ENCODE peak calls at places on chromosomes 1 and 21, in five cellular contexts. B, G, C, I and W are unnamed samples.

GRCh38 chr1:150579955-150580642 is 689 bp upstream of the MCL1 start:
- DNase-seq in B (no peak), G (no peak), C (no peak), I (no peak), W (no peak)

GRCh38 chr1:77267035-77267434 is 14.8 kb upstream of the AK5 start:
- DNase-seq in B (no peak), G (no peak), C (no peak), I (no peak), W (no peak)

GRCh38 chr1:17365271-17365670 is 6.7 kb upstream of the PADI6 start:
- DNase-seq in B (no peak), G (no peak), C (no peak), I (no peak), W (no peak)

GRCh38 chr1:110542730-110543129 is 23.8 kb upstream of the KCNA10 start:
- DNase-seq in B (peak), G (peak), C (no peak), I (no peak), W (no peak)

GRCh38 chr1:243264718-243265117 is 8.9 kb downstream of the SDCCAG8 start:
- DNase-seq in B (peak), G (peak), C (no peak), I (peak), W (no peak)

GRCh38 chr1:170660281-170660713 is 3.6 kb upstream of the PRRX1 start:
- DNase-seq in B (no peak), G (no peak), C (no peak), I (no peak), W (no peak)

GRCh38 chr1:216580538-216581057 is 142.6 kb downstream of the ESRRG start:
- DNase-seq in B (no peak), G (no peak), C (no peak), I (peak), W (no peak)

GRCh38 chr1:168751195-168751650 is 22.2 kb upstream of the DPT start:
- DNase-seq in B (no peak), G (peak), C (no peak), I (no peak), W (no peak)

GRCh38 chr1:183198463-183198862 is 12.4 kb downstream of the LAMC2 start:
- DNase-seq in B (peak), G (peak), C (no peak), I (no peak), W (no peak)

GRCh38 chr1:236638935-236639334 is 34.6 kb upstream of the HEATR1 start:
- DNase-seq in B (no peak), G (no peak), C (no peak), I (no peak), W (no peak)

GRCh38 chr1:192732787-192733186 is 76.1 kb upstream of the RGS2 start:
- DNase-seq in B (no peak), G (peak), C (no peak), I (peak), W (no peak)

GRCh38 chr1:211897011-211897410 is 66.4 kb upstream of the LPGAT1 start:
- DNase-seq in B (peak), G (peak), C (no peak), I (no peak), W (no peak)

GRCh38 chr1:27868932-27869718 is 3.2 kb upstream of the THEMIS2 start:
- DNase-seq in B (no peak), G (no peak), C (no peak), I (no peak), W (peak)

GRCh38 chr21:38639782-38640750 is 141.8 kb upstream of the ERG start:
- DNase-seq in B (no peak), G (no peak), C (no peak), I (no peak), W (no peak)

GRCh38 chr1:9145021-9145668 is 16.2 kb upstream of the GPR157 start:
- DNase-seq in B (peak), G (peak), C (peak), I (no peak), W (no peak)

GRCh38 chr1:11456970-11457369 is 22.0 kb upstream of the DISP3 start:
- DNase-seq in B (no peak), G (no peak), C (no peak), I (no peak), W (no peak)

GRCh38 chr1:117093870-117094621 is 27.5 kb downstream of the TRIM45 start:
- DNase-seq in B (peak), G (peak), C (peak), I (peak), W (no peak)

GRCh38 chr1:100350787-100351094 is 1.6 kb upstream of the CDC14A start:
- DNase-seq in B (no peak), G (no peak), C (no peak), I (no peak), W (no peak)

GRCh38 chr1:115469703-115470476 is 131.8 kb upstream of the NGF start:
- DNase-seq in B (peak), G (peak), C (peak), I (peak), W (no peak)

GRCh38 chr1:32234792-32235191 is 12.2 kb upstream of the FAM167B start:
- DNase-seq in B (no peak), G (peak), C (no peak), I (no peak), W (no peak)

GRCh38 chr1:213041443-213041842 is 9.6 kb upstream of the RPS6KC1 start:
- DNase-seq in B (peak), G (no peak), C (no peak), I (no peak), W (no peak)

GRCh38 chr1:31434101-31434871 is 21.3 kb downstream of the SERINC2 start:
- DNase-seq in B (no peak), G (no peak), C (no peak), I (no peak), W (no peak)

GRCh38 chr1:33220701-33221384 is 35.4 kb upstream of the ZNF362 start:
- DNase-seq in B (no peak), G (no peak), C (no peak), I (no peak), W (no peak)

GRCh38 chr21:16192900-16193299 is 463.1 kb downstream of the USP25 start:
- DNase-seq in B (peak), G (peak), C (no peak), I (no peak), W (no peak)

GRCh38 chr1:186683637-186684410 is 3.6 kb upstream of the PTGS2 start:
- DNase-seq in B (no peak), G (no peak), C (no peak), I (no peak), W (no peak)

GRCh38 chr1:74534241-74534640 is 21.8 kb upstream of the LRRC53 start:
- DNase-seq in B (no peak), G (no peak), C (no peak), I (no peak), W (no peak)

GRCh38 chr1:112316254-112316653 is 79.8 kb upstream of the CTTNBP2NL start:
- DNase-seq in B (no peak), G (no peak), C (no peak), I (no peak), W (no peak)

GRCh38 chr21:45267390-45267760 is 20.3 kb downstream of the POFUT2 start:
- DNase-seq in B (no peak), G (no peak), C (no peak), I (no peak), W (no peak)

GRCh38 chr1:217542837-217543236 is 88.1 kb downstream of the GPATCH2 start:
- DNase-seq in B (no peak), G (no peak), C (no peak), I (no peak), W (peak)

GRCh38 chr1:153572569-153573015 is 6.9 kb upstream of the S100A2 start:
- DNase-seq in B (peak), G (peak), C (no peak), I (peak), W (peak)

GRCh38 chr1:8097077-8097799 is 71.1 kb upstream of the ERRFI1 start:
- DNase-seq in B (peak), G (peak), C (no peak), I (no peak), W (peak)

GRCh38 chr1:16172964-16173446 is 17.1 kb upstream of the EPHA2 start:
- DNase-seq in B (peak), G (peak), C (peak), I (no peak), W (no peak)

GRCh38 chr21:32252136-32252535 is 26.7 kb downstream of the MIS18A start:
- DNase-seq in B (no peak), G (no peak), C (no peak), I (no peak), W (no peak)

GRCh38 chr1:93047585-93047984 is 31.5 kb upstream of the MTF2 start:
- DNase-seq in B (no peak), G (no peak), C (no peak), I (no peak), W (no peak)

GRCh38 chr1:108523829-108524228 is 36.1 kb upstream of the EEIG2 start:
- DNase-seq in B (no peak), G (no peak), C (no peak), I (no peak), W (no peak)

GRCh38 chr1:28595412-28596191 is 3.5 kb downstream of the RAB42 start:
- DNase-seq in B (no peak), G (no peak), C (no peak), I (no peak), W (no peak)

GRCh38 chr1:15788624-15789301 is 18.7 kb downstream of the UQCRHL start:
- DNase-seq in B (peak), G (no peak), C (no peak), I (no peak), W (no peak)

GRCh38 chr1:48216276-48216675 is 6.2 kb upstream of the SLC5A9 start:
- DNase-seq in B (no peak), G (no peak), C (no peak), I (no peak), W (no peak)

GRCh38 chr1:95072532-95073419 is at the start of gene ALG14:
- DNase-seq in B (peak), G (peak), C (peak), I (peak), W (peak)
- TF ChIP-seq USF2 in B (no peak), G (no peak), C (no peak), I (no peak), W (no peak)

GRCh38 chr1:41493626-41494350 is 9.3 kb upstream of the EDN2 start:
- DNase-seq in B (no peak), G (no peak), C (peak), I (no peak), W (no peak)

GRCh38 chr1:41490911-41491310 is 6.4 kb upstream of the EDN2 start:
- DNase-seq in B (no peak), G (no peak), C (no peak), I (no peak), W (no peak)

GRCh38 chr1:41493117-41493536 is 8.6 kb upstream of the EDN2 start:
- DNase-seq in B (peak), G (peak), C (peak), I (no peak), W (no peak)

GRCh38 chr1:41494351-41495170 is 10.1 kb upstream of the EDN2 start:
- DNase-seq in B (no peak), G (no peak), C (no peak), I (no peak), W (no peak)

DNA sequence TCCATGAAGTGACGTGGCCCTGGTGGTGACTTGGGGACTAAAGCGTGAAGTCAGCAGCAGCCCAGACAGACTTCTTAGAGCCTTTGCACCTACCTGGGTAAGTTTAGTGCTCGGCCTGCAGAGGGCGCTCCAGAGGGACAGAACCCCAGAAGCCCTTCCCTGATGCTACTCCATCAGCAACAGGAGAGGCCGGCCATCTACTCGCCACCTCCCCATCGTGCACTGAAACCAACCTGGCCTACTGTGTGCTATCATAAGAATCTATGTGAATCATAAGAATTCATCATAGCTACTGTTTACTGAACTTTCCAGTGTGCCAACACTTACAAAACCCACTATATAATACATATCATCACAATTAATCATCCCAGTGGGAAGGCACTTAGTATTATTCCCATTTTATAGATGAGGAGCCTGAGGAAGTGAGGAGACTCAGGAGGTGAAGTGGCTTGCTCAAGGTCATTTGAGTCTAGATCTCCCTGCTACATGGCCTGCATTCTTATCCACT is 7.9 kb upstream of the EDN2 start:
- DNase-seq in B (no peak), G (peak), C (peak), I (no peak), W (no peak)
- TF ChIP-seq RCOR1 in B (peak), G (no peak), C (peak), I (no peak), W (no peak)

DNA sequence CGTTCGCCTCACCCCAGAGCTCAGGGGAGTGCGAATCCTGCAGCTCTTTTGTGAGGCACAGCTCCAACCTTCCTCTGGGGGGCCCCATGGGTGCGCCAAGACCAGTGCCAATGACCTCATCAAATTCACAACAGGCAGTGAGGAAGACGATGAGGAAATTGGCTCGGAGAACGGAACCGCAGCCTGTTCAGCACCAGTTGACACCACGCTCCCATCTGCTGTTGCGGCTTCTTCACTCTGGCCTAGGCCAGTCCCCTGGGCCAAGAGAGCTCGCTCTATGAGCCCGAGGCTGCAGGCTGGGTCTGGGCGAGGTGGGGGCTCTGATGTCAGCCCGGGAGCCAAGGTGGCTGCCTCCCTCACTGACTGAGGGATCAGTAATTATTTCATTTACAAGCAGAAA is 2.2 kb downstream of the PLEKHA6 start:
- DNase-seq in B (no peak), G (no peak), C (peak), I (peak), W (no peak)
- TF ChIP-seq USF2 in B (no peak), G (no peak), C (no peak), I (no peak), W (no peak)

GRCh38 chr1:197638316-197638715 is 137.0 kb downstream of the DENND1B start:
- DNase-seq in B (no peak), G (no peak), C (no peak), I (no peak), W (no peak)
- TF ChIP-seq RCOR1 in B (no peak), G (no peak), C (no peak), I (no peak), W (no peak)

GRCh38 chr1:209627349-209628196 is 24.7 kb downstream of the LAMB3 start:
- DNase-seq in B (peak), G (peak), C (peak), I (peak), W (no peak)
- TF ChIP-seq USF2 in B (no peak), G (no peak), C (no peak), I (no peak), W (no peak)

GRCh38 chr1:53413175-53414001 is 45.8 kb upstream of the DMRTB1 start:
- DNase-seq in B (peak), G (peak), C (no peak), I (no peak), W (peak)

GRCh38 chr1:53414632-53415031 is 44.6 kb upstream of the DMRTB1 start:
- DNase-seq in B (no peak), G (no peak), C (no peak), I (no peak), W (no peak)

GRCh38 chr1:53410691-53411090 is 48.5 kb upstream of the DMRTB1 start:
- DNase-seq in B (no peak), G (no peak), C (no peak), I (no peak), W (no peak)

GRCh38 chr1:53411541-53412152 is 47.6 kb upstream of the DMRTB1 start:
- DNase-seq in B (peak), G (no peak), C (no peak), I (no peak), W (no peak)

GRCh38 chr1:53412285-53413174 is 46.7 kb upstream of the DMRTB1 start:
- DNase-seq in B (no peak), G (no peak), C (no peak), I (no peak), W (no peak)
- TF ChIP-seq RCOR1 in B (no peak), G (no peak), C (no peak), I (no peak), W (no peak)